ENCODE peak calls at places on chromosomes 5 and 9, in eight cellular contexts. J is KBM-7, K is ELF-1, N is adipocyte, H is T-helper 2 cell, D is iPS-NIHi11, F is Calu3, C is EH. R is an unnamed sample.

GRCh38 chr9:126763130-126763764 is 41.6 kb upstream of the ZBTB43 start:
- DNase-seq in F (no peak), J (peak; percentile 14), H (no peak), C (peak; percentile 7), D (peak; percentile 48), K (peak; percentile 33), N (no peak), R (no peak)

GRCh38 chr9:3863114-3863528 is 337.3 kb upstream of the RFX3 start:
- DNase-seq in D (no peak), K (no peak), C (peak; percentile 97), H (no peak), N (peak; percentile 87), F (peak; percentile 24), J (no peak), R (no peak)

GRCh38 chr9:33426843-33427293 is 20.5 kb downstream of the AQP3 start:
- DNase-seq in K (no peak), F (no peak), J (no peak), H (no peak), D (no peak), N (no peak), C (no peak), R (peak; percentile 15)

GRCh38 chr5:176181271-176181855 is 56.9 kb upstream of the SIMC1 start:
- DNase-seq in N (no peak), F (no peak), C (no peak), D (no peak), K (no peak), H (no peak), J (no peak), R (no peak)

GRCh38 chr5:78075301-78075700 is 219.2 kb downstream of the AP3B1 start:
- DNase-seq in F (no peak), D (no peak), C (no peak), J (no peak), N (no peak), H (no peak), K (no peak), R (no peak)

GRCh38 chr5:144139586-144139985 is 30.9 kb downstream of the YIPF5 start:
- DNase-seq in N (peak; percentile 41), F (no peak), C (peak; percentile 75), H (no peak), J (no peak), D (no peak), K (no peak), R (no peak)

GRCh38 chr9:70679845-70680244 is 265.4 kb upstream of the KLF9 start:
- DNase-seq in H (no peak), C (no peak), K (no peak), F (no peak), N (peak; percentile 56), J (no peak), D (no peak), R (no peak)

GRCh38 chr9:131627846-131628820 is 82.8 kb downstream of the PRRT1B start:
- DNase-seq in K (peak; percentile 41), N (no peak), D (no peak), F (no peak), H (no peak), C (no peak), J (peak; percentile 32), R (peak; percentile 62)

GRCh38 chr5:38814879-38815278 is 30.9 kb upstream of the OSMR start:
- DNase-seq in F (no peak), D (no peak), C (no peak), J (no peak), N (no peak), H (no peak), K (no peak), R (no peak)

GRCh38 chr9:113633782-113634596 is 170.5 kb downstream of the RGS3 start:
- DNase-seq in C (no peak), J (no peak), K (peak; percentile 63), N (no peak), D (no peak), H (no peak), F (no peak), R (no peak)

GRCh38 chr9:88196456-88196855 is 58.2 kb upstream of the SPATA31C2 start:
- DNase-seq in H (no peak), F (peak; percentile 45), J (no peak), K (no peak), N (no peak), C (no peak), D (no peak), R (no peak)

GRCh38 chr9:132411091-132411508 is 1.1 kb downstream of the CFAP77 start:
- DNase-seq in H (peak; percentile 31), J (peak; percentile 73), N (peak; percentile 45), D (peak; percentile 79), K (peak; percentile 86), F (peak; percentile 73), C (peak; percentile 13), R (peak; percentile 49)

GRCh38 chr5:124932791-124933600 is 186.6 kb upstream of the ZNF608 start:
- DNase-seq in N (peak; percentile 68), C (peak; percentile 69), K (no peak), J (no peak), H (no peak), D (no peak), F (no peak), R (no peak)

GRCh38 chr5:126186210-126186609 is 237.0 kb upstream of the GRAMD2B start:
- DNase-seq in K (no peak), F (no peak), J (no peak), H (no peak), C (no peak), N (no peak), D (no peak), R (no peak)

GRCh38 chr5:136016945-136017530 is 11.8 kb upstream of the TGFBI start:
- DNase-seq in K (no peak), J (no peak), H (no peak), F (peak; percentile 87), C (peak; percentile 93), D (no peak), N (peak; percentile 38), R (no peak)

GRCh38 chr5:74356009-74356695 is 284.4 kb downstream of the ENC1 start:
- DNase-seq in F (no peak), N (no peak), K (no peak), D (no peak), H (no peak), J (no peak), C (no peak), R (no peak)

GRCh38 chr9:125142560-125143376 is 560 bp downstream of the SCAI start:
- DNase-seq in J (no peak), C (no peak), F (peak; percentile 10), D (peak; percentile 8), K (peak; percentile 15), N (peak; percentile 5), H (peak; percentile 18), R (no peak)

GRCh38 chr9:78031826-78032598 is 401 bp upstream of the GNAQ start:
- DNase-seq in F (peak; percentile 86), K (peak; percentile 93), N (peak; percentile 96), J (peak; percentile 96), C (peak; percentile 96), H (peak; percentile 61), D (peak; percentile 86), R (peak; percentile 68)